ENCODE peak calls at places on chromosomes 5 and 9, in nine cellular contexts. Z is lower leg skin; Q is mammary epithelial cell; H is fibroblast of mammary gland; J is GM23248; W is activated CD8-positive, alpha-beta memory T cell treated with anti-CD3 and anti-CD28 coated beads for 1 hour; P is iPS DF 19.7; L is HuH-7.5; Y is GM12891. U is an unnamed sample.
A peak's percentile ranks its signal among the peaks of the same experiment; 100 is the strongest.

GRCh38 chr9:32738501-32739172 is 44.7 kb upstream of the TMEM215 start:
- DNase-seq in Z (no peak), Q (peak; percentile 86), H (peak; percentile 54), J (peak; percentile 21), W (no peak), P (no peak), L (no peak), Y (no peak), U (no peak)

GRCh38 chr9:84278131-84278530 is 62.4 kb downstream of the SLC28A3 start:
- DNase-seq in Z (no peak), Q (peak; percentile 57), H (peak; percentile 11), J (peak; percentile 70), W (no peak), P (no peak), L (no peak), Y (no peak), U (no peak)

GRCh38 chr9:94864862-94865435 is 138.4 kb downstream of the AOPEP start:
- DNase-seq in Z (no peak), Q (no peak), H (no peak), J (peak; percentile 28), W (no peak), P (no peak), L (no peak), Y (no peak), U (no peak)

GRCh38 chr5:145991044-145991575 is 54.7 kb downstream of the SH3RF2 start:
- DNase-seq in Z (no peak), Q (peak; percentile 24), H (peak; percentile 20), J (peak; percentile 28), W (no peak), P (no peak), L (no peak), Y (no peak), U (no peak)

GRCh38 chr9:31045810-31046209 is 1338.6 kb upstream of the ACO1 start:
- DNase-seq in Z (no peak), Q (no peak), H (no peak), J (no peak), W (no peak), P (no peak), L (no peak), Y (no peak), U (no peak)

GRCh38 chr5:132987531-132988408 is 24.3 kb upstream of the AFF4 start:
- DNase-seq in Z (no peak), Q (no peak), H (no peak), J (no peak), W (no peak), P (no peak), L (no peak), Y (no peak), U (no peak)

GRCh38 chr9:137464291-137464999 is 5.3 kb upstream of the NSMF start:
- DNase-seq in Z (no peak), Q (no peak), H (no peak), J (no peak), W (no peak), P (no peak), L (no peak), Y (no peak), U (no peak)

GRCh38 chr9:34185778-34186551 is 7.1 kb downstream of the UBAP1 start:
- DNase-seq in Z (peak; percentile 69), Q (peak; percentile 97), H (peak; percentile 98), J (peak; percentile 96), W (no peak), P (no peak), L (no peak), Y (peak; percentile 25), U (no peak)

GRCh38 chr9:20526500-20527319 is 95.6 kb downstream of the MLLT3 start:
- DNase-seq in Z (no peak), Q (no peak), H (no peak), J (peak; percentile 33), W (no peak), P (peak; percentile 7), L (no peak), Y (no peak), U (no peak)

GRCh38 chr5:168047669-168048111 is 243.8 kb upstream of the WWC1 start:
- DNase-seq in Z (no peak), Q (no peak), H (no peak), J (peak; percentile 17), W (no peak), P (no peak), L (no peak), Y (no peak), U (no peak)

GRCh38 chr9:116437411-116438370 is 249.4 kb upstream of the TRIM32 start:
- DNase-seq in Z (no peak), Q (no peak), H (no peak), J (no peak), W (no peak), P (no peak), L (no peak), Y (no peak), U (no peak)

GRCh38 chr9:107983191-107983603 is 493.6 kb upstream of the KLF4 start:
- DNase-seq in Z (peak; percentile 40), Q (peak; percentile 70), H (peak; percentile 80), J (peak; percentile 91), W (no peak), P (no peak), L (no peak), Y (no peak), U (no peak)

GRCh38 chr5:137283801-137284200 is 215.3 kb downstream of the SPOCK1 start:
- DNase-seq in Z (no peak), Q (no peak), H (no peak), J (no peak), W (no peak), P (no peak), L (no peak), Y (no peak), U (no peak)

GRCh38 chr5:128154943-128155342 is 71.4 kb downstream of the SLC12A2 start:
- DNase-seq in Z (no peak), Q (no peak), H (peak; percentile 64), J (peak; percentile 41), W (no peak), P (no peak), L (no peak), Y (no peak), U (no peak)

GRCh38 chr5:16593630-16594029 is 23.2 kb downstream of the RETREG1 start:
- DNase-seq in Z (no peak), Q (no peak), H (peak; percentile 38), J (peak; percentile 32), W (no peak), P (no peak), L (no peak), Y (no peak), U (no peak)

GRCh38 chr5:151151263-151151660 is 6.3 kb downstream of the ANXA6 start:
- DNase-seq in Z (no peak), Q (no peak), H (no peak), J (no peak), W (no peak), P (no peak), L (no peak), Y (no peak), U (no peak)

GRCh38 chr9:134165357-134166315 is 1.3 kb upstream of the RNU6ATAC start:
- DNase-seq in Z (peak; percentile 51), Q (peak; percentile 27), H (peak; percentile 54), J (peak; percentile 75), W (no peak), P (no peak), L (no peak), Y (no peak), U (no peak)

GRCh38 chr9:70435948-70436347 is 21.5 kb upstream of the KLF9 start:
- DNase-seq in Z (no peak), Q (peak; percentile 32), H (peak; percentile 81), J (peak; percentile 75), W (no peak), P (no peak), L (no peak), Y (no peak), U (no peak)

GRCh38 chr9:72622186-72622585 is 100.8 kb downstream of the TMC1 start:
- DNase-seq in Z (no peak), Q (no peak), H (no peak), J (no peak), W (no peak), P (no peak), L (no peak), Y (no peak), U (no peak)

GRCh38 chr9:75181748-75182147 is 93.4 kb downstream of the OSTF1 start:
- DNase-seq in Z (peak; percentile 25), Q (peak; percentile 98), H (peak; percentile 55), J (peak; percentile 67), W (no peak), P (no peak), L (no peak), Y (no peak), U (no peak)

GRCh38 chr5:41925555-41925946 is 470 bp downstream of the FBXO4 start:
- DNase-seq in Z (peak; percentile 30), Q (peak; percentile 24), H (peak; percentile 56), J (peak; percentile 68), W (no peak), P (no peak), L (peak; percentile 20), Y (no peak), U (no peak)

GRCh38 chr9:33466565-33467495 is 6.9 kb downstream of the NOL6 start:
- DNase-seq in Z (no peak), Q (no peak), H (peak; percentile 35), J (peak; percentile 55), W (peak; percentile 63), P (no peak), L (peak; percentile 71), Y (peak; percentile 81), U (peak; percentile 37)

GRCh38 chr5:120734033-120734432 is 269.9 kb downstream of the PRR16 start:
- DNase-seq in Z (no peak), Q (no peak), H (peak; percentile 22), J (peak; percentile 16), W (no peak), P (peak; percentile 9), L (no peak), Y (no peak), U (no peak)

GRCh38 chr9:79570449-79571308 is 1.1 kb upstream of the TLE4 start:
- DNase-seq in Z (peak; percentile 28), Q (peak; percentile 23), H (peak; percentile 47), J (peak; percentile 77), W (peak; percentile 11), P (no peak), L (no peak), Y (no peak), U (no peak)

GRCh38 chr9:95644377-95644776 is 127.6 kb upstream of the PTCH1 start:
- DNase-seq in Z (no peak), Q (no peak), H (peak; percentile 64), J (peak; percentile 40), W (no peak), P (no peak), L (no peak), Y (no peak), U (no peak)

GRCh38 chr5:71778678-71779276 is 59.7 kb downstream of the CARTPT start:
- DNase-seq in Z (no peak), Q (peak; percentile 18), H (peak; percentile 38), J (peak; percentile 28), W (no peak), P (no peak), L (no peak), Y (no peak), U (no peak)

GRCh38 chr9:136634904-136635303 is 27.8 kb upstream of the EGFL7 start:
- DNase-seq in Z (no peak), Q (no peak), H (no peak), J (peak; percentile 57), W (no peak), P (no peak), L (no peak), Y (no peak), U (no peak)

GRCh38 chr9:69945671-69946141 is 97.9 kb upstream of the MAMDC2 start:
- DNase-seq in Z (peak; percentile 43), Q (no peak), H (peak; percentile 80), J (peak; percentile 78), W (no peak), P (no peak), L (no peak), Y (no peak), U (peak; percentile 8)

U was measured in KG1.